ENCODE peak calls at places on chromosome 1, in ten cellular contexts. A is H54; Z is T-helper 2 cell; S is iPS-NIHi11; Y is T-helper 9 cell; N is CD4-positive, alpha-beta T cell; G is SW480; O is fibroblast of mammary gland; J is esophagus muscularis mucosa; B is GM04503. L is an unnamed sample.

GRCh38 chr1:8699679-8700078 is 117.8 kb downstream of the RERE start:
- DNase-seq in A (no peak), Z (no peak), S (no peak), Y (no peak), N (no peak), G (no peak), O (no peak), J (no peak), B (no peak), L (no peak)

GRCh38 chr1:8356256-8357209 is 38.6 kb downstream of the SLC45A1 start:
- DNase-seq in A (no peak), Z (no peak), S (no peak), Y (no peak), N (no peak), G (no peak), O (no peak), J (no peak), B (no peak), L (no peak)

GRCh38 chr1:182175340-182176068 is 114.0 kb upstream of the ZNF648 start:
- DNase-seq in A (no peak), Z (no peak), S (no peak), Y (no peak), N (no peak), G (peak), O (peak), J (no peak), B (no peak), L (no peak)

GRCh38 chr1:212013672-212014071 is 21.7 kb downstream of the INTS7 start:
- DNase-seq in A (no peak), Z (no peak), S (no peak), Y (no peak), N (no peak), G (no peak), O (no peak), J (no peak), B (no peak), L (no peak)

GRCh38 chr1:121516279-121516967 is 331.6 kb downstream of the SRGAP2C start:
- DNase-seq in A (no peak), Z (peak), S (no peak), Y (peak), N (peak), G (no peak), O (no peak), J (no peak), B (no peak), L (no peak)

GRCh38 chr1:75841421-75841820 is 44.7 kb downstream of the MSH4 start:
- DNase-seq in A (no peak), Z (no peak), S (no peak), Y (no peak), N (no peak), G (no peak), O (no peak), J (no peak), B (no peak), L (no peak)

GRCh38 chr1:226664413-226665101 is 74.5 kb downstream of the ITPKB start:
- DNase-seq in A (no peak), Z (no peak), S (no peak), Y (no peak), N (no peak), G (no peak), O (peak), J (no peak), B (peak), L (peak)

GRCh38 chr1:36157973-36158826 is 2.2 kb downstream of the MAP7D1 start:
- DNase-seq in A (no peak), Z (peak), S (no peak), Y (no peak), N (no peak), G (no peak), O (no peak), J (no peak), B (no peak), L (no peak)

GRCh38 chr1:96721382-96722160 is at the start of gene PTBP2:
- DNase-seq in A (peak), Z (peak), S (peak), Y (peak), N (peak), G (peak), O (peak), J (peak), B (no peak), L (peak)

GRCh38 chr1:220818421-220819173 is 31.9 kb downstream of the MTARC1 start:
- DNase-seq in A (peak), Z (no peak), S (peak), Y (no peak), N (no peak), G (no peak), O (peak), J (no peak), B (peak), L (peak)

GRCh38 chr1:227225715-227226346 is 92.5 kb downstream of the CDC42BPA start:
- DNase-seq in A (peak), Z (no peak), S (no peak), Y (no peak), N (no peak), G (no peak), O (peak), J (no peak), B (peak), L (peak)

GRCh38 chr1:42282024-42282579 is 52.9 kb downstream of the FOXJ3 start:
- DNase-seq in A (no peak), Z (no peak), S (no peak), Y (no peak), N (no peak), G (no peak), O (peak), J (no peak), B (peak), L (peak)

GRCh38 chr1:6234502-6235295 is 1.1 kb downstream of the ICMT start:
- DNase-seq in A (no peak), Z (no peak), S (no peak), Y (no peak), N (no peak), G (peak), O (peak), J (no peak), B (no peak), L (peak)

GRCh38 chr1:58908539-58909161 is 124.8 kb upstream of the JUN start:
- DNase-seq in A (no peak), Z (no peak), S (no peak), Y (no peak), N (no peak), G (no peak), O (peak), J (peak), B (peak), L (no peak)